ENCODE peak calls at places on chromosomes 7 and 10, in four cellular contexts. Q, A, H and K are unnamed samples.

GRCh38 chr10:133372507-133372906 is 647 bp downstream of the ECHS1 start:
- DNase-seq in Q (no peak), A (no peak), H (no peak), K (peak; percentile 90)

GRCh38 chr7:119482671-119483070 is 790.3 kb upstream of the KCND2 start:
- DNase-seq in Q (no peak), A (no peak), H (no peak), K (no peak)

GRCh38 chr10:38038932-38039245 is 28.4 kb downstream of the ZNF33A start:
- DNase-seq in Q (no peak), A (no peak), H (no peak), K (no peak)

GRCh38 chr7:157719008-157719682 is 382.3 kb downstream of the DNAJB6 start:
- DNase-seq in Q (no peak), A (no peak), H (peak; percentile 22), K (no peak)

GRCh38 chr10:97522071-97522470 is 23.3 kb downstream of the UBTD1 start:
- DNase-seq in Q (no peak), A (no peak), H (no peak), K (no peak)

GRCh38 chr7:44391746-44392617 is 66.6 kb upstream of the CAMK2B start:
- DNase-seq in Q (no peak), A (no peak), H (no peak), K (no peak)

GRCh38 chr7:7970620-7971307 is 2.2 kb downstream of the GLCCI1 start:
- DNase-seq in Q (no peak), A (peak; percentile 74), H (no peak), K (peak; percentile 52)

GRCh38 chr7:1664711-1665591 is 5.1 kb upstream of the ELFN1 start:
- DNase-seq in Q (peak; percentile 16), A (peak; percentile 79), H (peak; percentile 38), K (peak; percentile 99)

GRCh38 chr7:138173548-138173947 is 97.3 kb downstream of the AKR1D1 start:
- DNase-seq in Q (no peak), A (no peak), H (no peak), K (no peak)

GRCh38 chr7:2211926-2212325 is 20.8 kb downstream of the MAD1L1 start:
- DNase-seq in Q (no peak), A (no peak), H (no peak), K (peak; percentile 63)

GRCh38 chr7:104940023-104940710 is 73.8 kb upstream of the KMT2E start:
- DNase-seq in Q (no peak), A (no peak), H (no peak), K (no peak)

GRCh38 chr7:11960621-11961020 is 128.6 kb upstream of the THSD7A start:
- DNase-seq in Q (no peak), A (no peak), H (no peak), K (no peak)

GRCh38 chr7:42380411-42380810 is 143.4 kb upstream of the GLI3 start:
- DNase-seq in Q (no peak), A (peak; percentile 63), H (no peak), K (no peak)